ENCODE peak calls at places on chromosome 6, in six cellular contexts. A, W, P, I, Q and Y are unnamed samples.

GRCh38 chr6:107132330-107132954 is 17.1 kb upstream of the BEND3 start:
- DNase-seq in P (no peak), Q (no peak), A (peak; percentile 22), I (peak; percentile 30), W (no peak), Y (peak; percentile 42)

GRCh38 chr6:129599467-129599866 is 110.5 kb downstream of the ARHGAP18 start:
- DNase-seq in A (no peak), Q (no peak), I (no peak), W (no peak), P (no peak), Y (no peak)

GRCh38 chr6:37449984-37450383 is 17.0 kb downstream of the CMTR1 start:
- DNase-seq in W (no peak), Q (no peak), P (no peak), A (no peak), I (no peak), Y (no peak)

GRCh38 chr6:37473364-37474095 is 26.2 kb downstream of the CCDC167 start:
- DNase-seq in W (no peak), I (peak; percentile 90), P (no peak), A (peak; percentile 29), Q (peak; percentile 33), Y (peak; percentile 27)

GRCh38 chr6:40249935-40250334 is 315.7 kb upstream of the MOCS1 start:
- DNase-seq in P (no peak), A (no peak), Q (no peak), I (no peak), W (no peak), Y (no peak)

GRCh38 chr6:25248100-25248499 is 31.1 kb upstream of the CARMIL1 start:
- DNase-seq in A (no peak), I (no peak), W (no peak), P (peak; percentile 12), Q (peak; percentile 66), Y (no peak)

GRCh38 chr6:51398064-51398740 is 579.5 kb downstream of the TFAP2B start:
- DNase-seq in Q (no peak), W (no peak), P (peak; percentile 28), I (no peak), A (no peak), Y (no peak)

GRCh38 chr6:68044264-68044663 is 590.8 kb upstream of the ADGRB3 start:
- DNase-seq in I (no peak), Q (no peak), P (no peak), W (no peak), A (no peak), Y (no peak)

GRCh38 chr6:4017847-4018193 is 61.1 kb downstream of the FAM217A start:
- DNase-seq in P (peak; percentile 4), W (no peak), Q (peak; percentile 34), A (no peak), I (no peak), Y (peak; percentile 84)

GRCh38 chr6:18242062-18242851 is 22.1 kb downstream of the DEK start:
- DNase-seq in W (no peak), I (no peak), Q (peak; percentile 94), P (no peak), A (no peak), Y (peak; percentile 5)

GRCh38 chr6:143516700-143517446 is 5.4 kb upstream of the FUCA2 start:
- DNase-seq in P (no peak), W (no peak), I (no peak), Q (no peak), A (no peak), Y (no peak)

GRCh38 chr6:26342106-26342999 is 22.6 kb upstream of the BTN3A2 start:
- DNase-seq in P (no peak), W (no peak), I (no peak), A (no peak), Q (peak; percentile 55), Y (no peak)

GRCh38 chr6:47180633-47181032 is 129.1 kb downstream of the TNFRSF21 start:
- DNase-seq in P (peak; percentile 22), I (no peak), Q (peak; percentile 44), W (no peak), A (no peak), Y (no peak)

GRCh38 chr6:105135907-105136432 is 43.8 kb downstream of the POPDC3 start:
- DNase-seq in W (no peak), A (no peak), Q (peak; percentile 22), P (no peak), I (peak; percentile 23), Y (peak; percentile 24)

GRCh38 chr6:11113038-11113437 is 1.5 kb upstream of the ERVFRD-1 start:
- DNase-seq in W (no peak), Q (no peak), I (no peak), P (no peak), A (no peak), Y (no peak)

GRCh38 chr6:42338573-42339218 is 113.0 kb downstream of the TRERF1 start:
- DNase-seq in W (no peak), Q (peak; percentile 99), A (no peak), I (no peak), P (peak; percentile 80), Y (peak; percentile 40)

GRCh38 chr6:159512571-159512970 is 180.5 kb downstream of the SOD2 start:
- DNase-seq in P (no peak), W (no peak), I (no peak), Q (no peak), A (no peak), Y (no peak)

GRCh38 chr6:16623029-16623653 is 138.1 kb downstream of the ATXN1 start:
- DNase-seq in I (no peak), W (no peak), A (no peak), Q (peak; percentile 60), P (no peak), Y (no peak)

GRCh38 chr6:116996842-116997241 is 119.8 kb downstream of the RFX6 start:
- DNase-seq in P (no peak), Q (no peak), A (no peak), W (no peak), I (no peak), Y (no peak)

GRCh38 chr6:63764318-63764916 is 128.8 kb downstream of the PHF3 start:
- DNase-seq in A (no peak), W (no peak), I (no peak), Q (peak; percentile 52), P (no peak), Y (peak; percentile 79)

GRCh38 chr6:166707045-166707444 is 80.0 kb upstream of the RPS6KA2 start:
- DNase-seq in P (peak; percentile 31), A (peak; percentile 67), W (peak; percentile 24), I (peak; percentile 63), Q (peak; percentile 8), Y (peak; percentile 71)

GRCh38 chr6:72669324-72669723 is 47.5 kb downstream of the KCNQ5 start:
- DNase-seq in I (no peak), P (no peak), W (no peak), A (no peak), Q (no peak), Y (no peak)

GRCh38 chr6:112802154-112802553 is 455.0 kb downstream of the RFPL4B start:
- DNase-seq in W (no peak), Q (peak; percentile 96), P (no peak), I (no peak), A (no peak), Y (no peak)

GRCh38 chr6:37182736-37183590 is 13.0 kb downstream of the PIM1 start:
- DNase-seq in I (peak; percentile 31), W (peak; percentile 43), P (no peak), Q (no peak), A (no peak), Y (peak; percentile 94)

GRCh38 chr6:39173276-39173675 is 56.0 kb downstream of the KCNK5 start:
- DNase-seq in P (no peak), Q (no peak), I (no peak), A (no peak), W (no peak), Y (no peak)

GRCh38 chr6:44036196-44036595 is 91.1 kb downstream of the MRPL14 start:
- DNase-seq in Q (no peak), A (no peak), P (peak; percentile 64), W (no peak), I (no peak), Y (no peak)

GRCh38 chr6:83893024-83893423 is 33.5 kb downstream of the CYB5R4 start:
- DNase-seq in I (no peak), A (no peak), W (no peak), P (no peak), Q (no peak), Y (no peak)

GRCh38 chr6:169253745-169254238 is at the start of gene THBS2:
- DNase-seq in A (no peak), I (peak; percentile 72), W (peak; percentile 24), P (no peak), Q (peak; percentile 93), Y (no peak)
- TF ChIP-seq POLR2A in A (peak; percentile 25), I (no peak), W (peak; percentile 20), P (peak; percentile 56), Q (peak; percentile 95), Y (no peak)

GRCh38 chr6:163416640-163417253 is 2.2 kb downstream of the QKI start:
- DNase-seq in A (peak; percentile 67), W (peak; percentile 39), Q (peak; percentile 87), P (no peak), I (peak; percentile 38), Y (peak; percentile 62)
- TF ChIP-seq POLR2A in A (no peak), W (no peak), Q (no peak), P (no peak), I (no peak), Y (no peak)

DNA sequence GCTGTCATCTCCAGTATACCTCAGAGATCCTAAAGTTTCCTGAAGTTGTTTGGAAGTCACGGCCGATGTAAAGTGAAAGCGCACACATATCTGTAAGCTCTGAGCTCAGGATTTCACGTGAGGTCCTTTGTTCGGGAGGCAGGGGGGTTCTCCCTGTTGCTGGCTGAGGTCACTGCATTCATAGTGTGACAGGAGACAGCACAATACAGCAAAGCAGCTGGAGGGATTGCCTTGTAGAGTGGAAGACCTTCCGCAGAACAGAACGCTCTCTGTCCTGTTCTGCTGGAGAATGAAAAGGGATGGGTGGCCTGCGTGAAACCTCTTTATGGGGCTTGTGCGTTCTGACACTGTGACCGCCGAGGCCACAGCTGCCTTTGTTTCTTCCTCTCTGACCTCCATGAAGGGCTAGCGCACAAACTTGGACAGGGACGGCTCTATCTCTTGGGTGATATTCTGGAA is 13.4 kb upstream of the SERPINB1 start:
- DNase-seq in P (no peak), W (no peak), Q (no peak), I (no peak), A (no peak), Y (no peak)
- TF ChIP-seq POLR2A in P (no peak), W (no peak), Q (no peak), I (no peak), A (no peak), Y (no peak)

GRCh38 chr6:157172830-157173536 is 150.3 kb downstream of the TMEM242 start:
- DNase-seq in I (no peak), A (no peak), Q (no peak), P (no peak), W (no peak), Y (no peak)

GRCh38 chr6:157169186-157169585 is 154.1 kb downstream of the TMEM242 start:
- DNase-seq in I (no peak), W (no peak), A (no peak), Q (no peak), P (no peak), Y (no peak)

GRCh38 chr6:157169656-157170055 is 153.7 kb downstream of the TMEM242 start:
- DNase-seq in P (no peak), I (peak; percentile 71), Q (no peak), W (no peak), A (no peak), Y (no peak)

GRCh38 chr6:157172088-157172768 is 151.1 kb downstream of the TMEM242 start:
- DNase-seq in P (no peak), A (no peak), Q (no peak), I (no peak), W (no peak), Y (no peak)

DNA sequence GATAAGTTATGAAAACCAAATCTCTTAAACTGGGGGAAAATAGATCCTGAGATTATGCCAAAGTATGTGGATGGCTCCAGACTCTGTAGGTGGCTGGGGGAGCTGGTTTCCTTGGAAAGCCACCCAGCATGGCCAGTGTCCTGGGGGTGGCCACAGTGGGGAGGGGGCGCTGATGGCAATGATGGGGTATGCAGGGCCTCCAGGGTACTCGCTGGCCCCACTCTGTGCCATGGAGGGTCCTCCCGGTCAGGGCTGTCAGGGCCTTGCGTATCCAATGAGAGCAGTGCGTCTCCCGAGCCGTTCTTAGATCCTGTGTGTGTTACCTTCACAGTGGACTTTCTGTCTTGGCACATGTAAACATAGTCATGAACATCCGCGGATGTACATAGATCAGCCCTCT is 152.8 kb downstream of the TMEM242 start:
- DNase-seq in P (no peak), W (no peak), Q (no peak), A (no peak), I (no peak), Y (no peak)
- TF ChIP-seq POLR2A in P (no peak), W (no peak), Q (no peak), A (no peak), I (no peak), Y (no peak)